ENCODE peak calls at places on chromosome 11, in eight cellular contexts. One of them, this sample, is unnamed. For H3K4me1, the result is how much of the 10 kb centered on the place peaks cover.

GRCh38 chr11:27462543-27462942 is 10.0 kb downstream of the LGR4 start:
- DNase-seq in heart left ventricle: no peak
- DNase-seq in IMR-90: no peak
- DNase-seq in prostate gland: no peak
- DNase-seq in body of pancreas: no peak
- DNase-seq in right lobe of liver: no peak
- DNase-seq in tibial artery: no peak
- DNase-seq in PC-3: peak
- DNase-seq in this sample: no peak

GRCh38 chr11:130020323-130020722 is 17.7 kb upstream of the PRDM10 start:
- DNase-seq in right lobe of liver: no peak
- DNase-seq in heart left ventricle: no peak
- DNase-seq in tibial artery: no peak
- DNase-seq in prostate gland: no peak
- DNase-seq in body of pancreas: no peak
- DNase-seq in PC-3: no peak
- DNase-seq in IMR-90: peak
- DNase-seq in this sample: no peak

GRCh38 chr11:10818594-10818993 is 9.9 kb upstream of the EIF4G2 start:
- DNase-seq in PC-3: peak
- DNase-seq in tibial artery: no peak
- DNase-seq in prostate gland: no peak
- DNase-seq in right lobe of liver: no peak
- DNase-seq in heart left ventricle: no peak
- DNase-seq in IMR-90: peak
- DNase-seq in body of pancreas: no peak
- DNase-seq in this sample: no peak

GRCh38 chr11:62853279-62853965 is 14.0 kb upstream of the WDR74 start:
- DNase-seq in right lobe of liver: no peak
- DNase-seq in PC-3: no peak
- DNase-seq in tibial artery: no peak
- DNase-seq in heart left ventricle: no peak
- DNase-seq in prostate gland: no peak
- DNase-seq in body of pancreas: no peak
- DNase-seq in IMR-90: no peak
- DNase-seq in this sample: no peak

GRCh38 chr11:17714356-17714854 is 5.0 kb upstream of the MYOD1 start:
- DNase-seq in body of pancreas: no peak
- DNase-seq in right lobe of liver: no peak
- DNase-seq in tibial artery: no peak
- DNase-seq in IMR-90: no peak
- DNase-seq in heart left ventricle: peak
- DNase-seq in PC-3: no peak
- DNase-seq in prostate gland: no peak
- DNase-seq in this sample: no peak

GRCh38 chr11:27293500-27294417 is 69.3 kb downstream of the CCDC34 start:
- DNase-seq in PC-3: peak
- DNase-seq in IMR-90: peak
- DNase-seq in heart left ventricle: no peak
- DNase-seq in tibial artery: no peak
- DNase-seq in right lobe of liver: no peak
- DNase-seq in prostate gland: no peak
- DNase-seq in body of pancreas: no peak
- DNase-seq in this sample: no peak

GRCh38 chr11:81869337-81870065 is 864.2 kb downstream of the FAM181B start:
- DNase-seq in tibial artery: no peak
- DNase-seq in IMR-90: no peak
- DNase-seq in right lobe of liver: no peak
- DNase-seq in PC-3: no peak
- DNase-seq in body of pancreas: peak
- DNase-seq in heart left ventricle: no peak
- DNase-seq in prostate gland: no peak
- DNase-seq in this sample: no peak

GRCh38 chr11:44574620-44575287 is 9.3 kb downstream of the CD82 start:
- DNase-seq in right lobe of liver: no peak
- DNase-seq in prostate gland: peak
- DNase-seq in body of pancreas: peak
- DNase-seq in IMR-90: peak
- DNase-seq in heart left ventricle: no peak
- DNase-seq in PC-3: peak
- DNase-seq in tibial artery: no peak
- DNase-seq in this sample: no peak

GRCh38 chr11:65915821-65916251 is 3.0 kb downstream of the C11orf68 start:
- DNase-seq in IMR-90: peak
- DNase-seq in PC-3: peak
- DNase-seq in body of pancreas: peak
- DNase-seq in prostate gland: peak
- DNase-seq in right lobe of liver: peak
- DNase-seq in heart left ventricle: peak
- DNase-seq in tibial artery: peak
- DNase-seq in this sample: peak
- H3K4me1 ChIP-seq in IMR-90: half or more
- H3K4me1 ChIP-seq in PC-3: half or more
- H3K4me1 ChIP-seq in body of pancreas: under half
- H3K4me1 ChIP-seq in prostate gland: under half
- H3K4me1 ChIP-seq in right lobe of liver: under half
- H3K4me1 ChIP-seq in heart left ventricle: half or more
- H3K4me1 ChIP-seq in tibial artery: half or more
- H3K4me1 ChIP-seq in this sample: under half

DNA sequence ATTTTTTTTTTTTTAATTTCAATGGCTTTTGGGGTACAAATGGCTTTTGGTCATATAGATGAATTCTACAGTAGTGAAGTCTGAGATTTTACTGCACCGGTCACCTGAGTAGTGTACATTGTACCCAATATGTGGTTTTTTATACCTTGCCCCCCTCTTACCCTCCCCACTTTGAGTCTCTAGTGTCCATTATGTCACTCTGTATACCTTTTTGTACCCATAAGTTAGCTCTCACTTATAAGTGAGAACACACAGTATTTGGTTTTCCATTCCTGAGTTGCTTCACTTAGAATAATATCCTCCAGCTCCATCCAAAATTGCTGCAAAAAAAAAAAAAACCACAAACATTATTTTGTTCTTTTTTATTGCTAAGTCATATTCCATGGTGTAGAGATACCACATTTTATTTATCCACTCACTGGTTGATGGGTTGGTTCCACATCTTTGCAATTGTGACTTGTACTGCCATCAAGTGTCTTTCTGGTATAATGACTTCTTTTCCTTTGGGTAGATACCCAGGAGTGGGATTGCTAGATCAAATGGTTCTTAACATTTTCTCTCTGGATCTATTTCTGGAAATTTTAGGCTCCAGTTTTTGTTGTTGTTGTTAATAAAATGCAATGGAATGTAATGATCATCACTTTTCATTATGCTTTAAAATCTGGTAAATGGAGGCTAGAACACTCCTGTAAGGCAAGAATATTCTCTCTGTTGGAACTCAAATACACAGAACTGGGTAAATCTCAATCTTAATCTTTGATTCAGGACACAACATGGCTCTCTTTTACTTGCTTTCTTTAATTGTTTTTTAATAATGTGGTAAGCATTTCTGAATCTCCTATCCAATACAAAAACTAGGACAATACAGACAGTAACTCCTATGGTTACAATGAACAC is 10.3 kb downstream of the NEAT1 start:
- DNase-seq in tibial artery: no peak
- DNase-seq in IMR-90: peak
- DNase-seq in body of pancreas: no peak
- DNase-seq in right lobe of liver: no peak
- DNase-seq in heart left ventricle: no peak
- DNase-seq in PC-3: peak
- DNase-seq in prostate gland: no peak
- DNase-seq in this sample: no peak
- TF ChIP-seq CTCF in tibial artery: no peak
- TF ChIP-seq CTCF in IMR-90: peak
- TF ChIP-seq CTCF in body of pancreas: peak
- TF ChIP-seq CTCF in right lobe of liver: peak
- TF ChIP-seq CTCF in heart left ventricle: peak
- TF ChIP-seq CTCF in PC-3: peak
- TF ChIP-seq CTCF in prostate gland: peak
- TF ChIP-seq CTCF in this sample: no peak

GRCh38 chr11:75337195-75337654 is 14.2 kb downstream of the ARRB1 start:
- DNase-seq in PC-3: peak
- DNase-seq in prostate gland: no peak
- DNase-seq in right lobe of liver: no peak
- DNase-seq in body of pancreas: no peak
- DNase-seq in tibial artery: peak
- DNase-seq in IMR-90: peak
- DNase-seq in heart left ventricle: no peak
- DNase-seq in this sample: no peak
- H3K4me1 ChIP-seq in PC-3: under half
- H3K4me1 ChIP-seq in prostate gland: under half
- H3K4me1 ChIP-seq in right lobe of liver: under half
- H3K4me1 ChIP-seq in body of pancreas: half or more
- H3K4me1 ChIP-seq in tibial artery: under half
- H3K4me1 ChIP-seq in IMR-90: under half
- H3K4me1 ChIP-seq in heart left ventricle: half or more
- H3K4me1 ChIP-seq in this sample: half or more

DNA sequence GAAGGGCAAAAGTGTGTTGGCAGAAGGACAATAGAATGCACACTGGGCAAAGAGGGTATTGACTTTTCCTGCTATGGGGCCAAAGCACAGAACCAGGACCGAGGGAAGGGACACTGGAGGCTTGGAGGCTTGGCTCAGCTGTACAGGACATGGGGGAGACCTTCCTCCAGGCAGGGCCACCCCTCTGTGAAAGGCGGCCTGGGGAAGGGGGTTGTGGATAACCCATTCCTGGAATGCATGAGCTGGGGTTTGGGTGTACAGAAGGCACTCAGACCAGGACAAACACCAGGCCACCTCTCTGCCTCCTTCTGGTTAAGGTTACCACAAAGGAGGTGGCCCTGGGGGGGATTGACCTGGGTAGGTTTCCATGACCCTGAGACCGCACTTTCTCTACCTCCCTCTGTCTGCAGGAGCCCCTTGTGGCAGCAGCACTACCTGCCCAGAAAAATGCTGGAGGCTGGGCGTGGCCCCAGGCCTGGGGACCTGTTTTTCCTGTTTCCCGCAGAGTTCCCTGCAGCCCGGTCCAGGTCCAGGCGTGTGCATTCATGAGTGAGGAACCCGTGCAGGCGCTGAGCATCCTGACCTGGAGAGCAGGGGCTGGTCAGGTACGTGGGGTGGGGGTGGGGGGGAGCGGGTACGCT is 9.6 kb downstream of the P2RY2 start:
- DNase-seq in right lobe of liver: no peak
- DNase-seq in tibial artery: peak
- DNase-seq in heart left ventricle: no peak
- DNase-seq in prostate gland: peak
- DNase-seq in IMR-90: no peak
- DNase-seq in body of pancreas: peak
- DNase-seq in PC-3: peak
- DNase-seq in this sample: peak
- TF ChIP-seq CTCF in right lobe of liver: no peak
- TF ChIP-seq CTCF in tibial artery: no peak
- TF ChIP-seq CTCF in heart left ventricle: no peak
- TF ChIP-seq CTCF in prostate gland: peak
- TF ChIP-seq CTCF in IMR-90: no peak
- TF ChIP-seq CTCF in body of pancreas: peak
- TF ChIP-seq CTCF in PC-3: peak
- TF ChIP-seq CTCF in this sample: no peak

GRCh38 chr11:7523416-7524210 is 9.8 kb downstream of the PPFIBP2 start:
- DNase-seq in heart left ventricle: no peak
- DNase-seq in IMR-90: no peak
- DNase-seq in body of pancreas: no peak
- DNase-seq in prostate gland: no peak
- DNase-seq in tibial artery: no peak
- DNase-seq in right lobe of liver: no peak
- DNase-seq in PC-3: no peak
- DNase-seq in this sample: no peak

GRCh38 chr11:7525424-7525823 is 11.6 kb downstream of the PPFIBP2 start:
- DNase-seq in body of pancreas: no peak
- DNase-seq in IMR-90: no peak
- DNase-seq in tibial artery: no peak
- DNase-seq in prostate gland: no peak
- DNase-seq in heart left ventricle: no peak
- DNase-seq in right lobe of liver: peak
- DNase-seq in PC-3: no peak
- DNase-seq in this sample: no peak

GRCh38 chr11:7527029-7527428 is 13.2 kb downstream of the PPFIBP2 start:
- DNase-seq in IMR-90: no peak
- DNase-seq in tibial artery: no peak
- DNase-seq in heart left ventricle: no peak
- DNase-seq in PC-3: no peak
- DNase-seq in prostate gland: no peak
- DNase-seq in right lobe of liver: no peak
- DNase-seq in body of pancreas: no peak
- DNase-seq in this sample: no peak

GRCh38 chr11:7522546-7522945 is 8.7 kb downstream of the PPFIBP2 start:
- DNase-seq in heart left ventricle: no peak
- DNase-seq in prostate gland: no peak
- DNase-seq in tibial artery: no peak
- DNase-seq in right lobe of liver: no peak
- DNase-seq in PC-3: no peak
- DNase-seq in IMR-90: no peak
- DNase-seq in body of pancreas: no peak
- DNase-seq in this sample: no peak

GRCh38 chr11:7524831-7525230 is 11.0 kb downstream of the PPFIBP2 start:
- DNase-seq in body of pancreas: no peak
- DNase-seq in prostate gland: no peak
- DNase-seq in right lobe of liver: no peak
- DNase-seq in IMR-90: no peak
- DNase-seq in tibial artery: no peak
- DNase-seq in PC-3: no peak
- DNase-seq in heart left ventricle: no peak
- DNase-seq in this sample: no peak
- H3K4me1 ChIP-seq in body of pancreas: under half
- H3K4me1 ChIP-seq in prostate gland: under half
- H3K4me1 ChIP-seq in right lobe of liver: under half
- H3K4me1 ChIP-seq in IMR-90: under half
- H3K4me1 ChIP-seq in tibial artery: under half
- H3K4me1 ChIP-seq in PC-3: under half
- H3K4me1 ChIP-seq in heart left ventricle: half or more
- H3K4me1 ChIP-seq in this sample: under half

GRCh38 chr11:86091086-86091485 is 22.2 kb upstream of the PICALM start:
- DNase-seq in heart left ventricle: no peak
- DNase-seq in PC-3: no peak
- DNase-seq in tibial artery: no peak
- DNase-seq in right lobe of liver: no peak
- DNase-seq in body of pancreas: no peak
- DNase-seq in prostate gland: no peak
- DNase-seq in IMR-90: no peak
- DNase-seq in this sample: no peak
- TF ChIP-seq CTCF in heart left ventricle: no peak
- TF ChIP-seq CTCF in PC-3: no peak
- TF ChIP-seq CTCF in tibial artery: no peak
- TF ChIP-seq CTCF in right lobe of liver: no peak
- TF ChIP-seq CTCF in body of pancreas: no peak
- TF ChIP-seq CTCF in prostate gland: no peak
- TF ChIP-seq CTCF in IMR-90: no peak
- TF ChIP-seq CTCF in this sample: no peak